ENCODE peak calls at places on chromosomes 7 and 10, in five cellular contexts. One of them, this sample, is unnamed.

GRCh38 chr10:46555713-46556514 is 544 bp downstream of the GPRIN2 start:
- DNase-seq in A549: peak
- DNase-seq in stomach: peak
- DNase-seq in transverse colon: peak
- DNase-seq in suprapubic skin: peak
- DNase-seq in this sample: peak

GRCh38 chr10:71578069-71578468 is 141.5 kb downstream of the C10orf105 start:
- DNase-seq in A549: no peak
- DNase-seq in stomach: no peak
- DNase-seq in transverse colon: no peak
- DNase-seq in suprapubic skin: no peak
- DNase-seq in this sample: no peak

GRCh38 chr7:30921540-30921930 is 9.9 kb downstream of the AQP1 start:
- DNase-seq in A549: no peak
- DNase-seq in stomach: no peak
- DNase-seq in transverse colon: peak
- DNase-seq in suprapubic skin: peak
- DNase-seq in this sample: no peak

GRCh38 chr7:31071316-31071715 is 19.2 kb downstream of the ADCYAP1R1 start:
- DNase-seq in A549: no peak
- DNase-seq in stomach: no peak
- DNase-seq in transverse colon: no peak
- DNase-seq in suprapubic skin: no peak
- DNase-seq in this sample: no peak

GRCh38 chr7:117171106-117171505 is 151.8 kb downstream of the WNT2 start:
- DNase-seq in A549: peak
- DNase-seq in stomach: no peak
- DNase-seq in transverse colon: no peak
- DNase-seq in suprapubic skin: no peak
- DNase-seq in this sample: no peak

GRCh38 chr10:132231656-132232552 is 45.2 kb downstream of the DPYSL4 start:
- DNase-seq in A549: no peak
- DNase-seq in stomach: no peak
- DNase-seq in transverse colon: no peak
- DNase-seq in suprapubic skin: no peak
- DNase-seq in this sample: peak

GRCh38 chr10:3950676-3951275 is 165.8 kb upstream of the KLF6 start:
- DNase-seq in A549: no peak
- DNase-seq in stomach: no peak
- DNase-seq in transverse colon: no peak
- DNase-seq in suprapubic skin: no peak
- DNase-seq in this sample: no peak

GRCh38 chr10:6130851-6131470 is 42.1 kb downstream of the RBM17 start:
- DNase-seq in A549: no peak
- DNase-seq in stomach: no peak
- DNase-seq in transverse colon: no peak
- DNase-seq in suprapubic skin: no peak
- DNase-seq in this sample: no peak

GRCh38 chr7:11780267-11780666 is 51.7 kb downstream of the THSD7A start:
- DNase-seq in A549: no peak
- DNase-seq in stomach: no peak
- DNase-seq in transverse colon: no peak
- DNase-seq in suprapubic skin: no peak
- DNase-seq in this sample: no peak

GRCh38 chr7:69820479-69821192 is 222.4 kb downstream of the AUTS2 start:
- DNase-seq in A549: no peak
- DNase-seq in stomach: no peak
- DNase-seq in transverse colon: no peak
- DNase-seq in suprapubic skin: no peak
- DNase-seq in this sample: no peak

GRCh38 chr10:131437556-131438465 is 126.3 kb upstream of the TCERG1L start:
- DNase-seq in A549: no peak
- DNase-seq in stomach: no peak
- DNase-seq in transverse colon: no peak
- DNase-seq in suprapubic skin: no peak
- DNase-seq in this sample: no peak

GRCh38 chr7:88452648-88453047 is 146.0 kb upstream of the STEAP4 start:
- DNase-seq in A549: no peak
- DNase-seq in stomach: no peak
- DNase-seq in transverse colon: peak
- DNase-seq in suprapubic skin: no peak
- DNase-seq in this sample: no peak

GRCh38 chr10:5977471-5978370 is at the start of gene IL15RA:
- DNase-seq in A549: peak
- DNase-seq in stomach: peak
- DNase-seq in transverse colon: peak
- DNase-seq in suprapubic skin: no peak
- DNase-seq in this sample: peak

GRCh38 chr7:1620835-1621234 is 49.2 kb upstream of the ELFN1 start:
- DNase-seq in A549: no peak
- DNase-seq in stomach: no peak
- DNase-seq in transverse colon: no peak
- DNase-seq in suprapubic skin: no peak
- DNase-seq in this sample: peak

GRCh38 chr10:98055875-98056516 is 25.6 kb upstream of the CRTAC1 start:
- DNase-seq in A549: no peak
- DNase-seq in stomach: no peak
- DNase-seq in transverse colon: no peak
- DNase-seq in suprapubic skin: no peak
- DNase-seq in this sample: no peak

GRCh38 chr10:22010973-22011408 is 7.5 kb upstream of the DNAJC1 start:
- DNase-seq in A549: peak
- DNase-seq in stomach: no peak
- DNase-seq in transverse colon: no peak
- DNase-seq in suprapubic skin: no peak
- DNase-seq in this sample: no peak

GRCh38 chr10:17851611-17852010 is 42.5 kb downstream of the MRC1 start:
- DNase-seq in A549: no peak
- DNase-seq in stomach: no peak
- DNase-seq in transverse colon: peak
- DNase-seq in suprapubic skin: no peak
- DNase-seq in this sample: peak

GRCh38 chr7:107355616-107356015 is 114.2 kb upstream of the GPR22 start:
- DNase-seq in A549: no peak
- DNase-seq in stomach: no peak
- DNase-seq in transverse colon: no peak
- DNase-seq in suprapubic skin: no peak
- DNase-seq in this sample: no peak

GRCh38 chr10:30495687-30496086 is 61.7 kb downstream of the MAP3K8 start:
- DNase-seq in A549: no peak
- DNase-seq in stomach: no peak
- DNase-seq in transverse colon: no peak
- DNase-seq in suprapubic skin: no peak
- DNase-seq in this sample: no peak

GRCh38 chr7:158655507-158655906 is 49.1 kb downstream of the NCAPG2 start:
- DNase-seq in A549: no peak
- DNase-seq in stomach: no peak
- DNase-seq in transverse colon: no peak
- DNase-seq in suprapubic skin: no peak
- DNase-seq in this sample: no peak

GRCh38 chr7:30173058-30173897 is 38.5 kb downstream of the MTURN start:
- DNase-seq in A549: peak
- DNase-seq in stomach: peak
- DNase-seq in transverse colon: peak
- DNase-seq in suprapubic skin: peak
- DNase-seq in this sample: peak

GRCh38 chr10:91013985-91014384 is 93.1 kb upstream of the ANKRD1 start:
- DNase-seq in A549: no peak
- DNase-seq in stomach: no peak
- DNase-seq in transverse colon: no peak
- DNase-seq in suprapubic skin: no peak
- DNase-seq in this sample: no peak

GRCh38 chr7:156892086-156892800 is 740 bp downstream of the LMBR1 start:
- DNase-seq in A549: peak
- DNase-seq in stomach: peak
- DNase-seq in transverse colon: peak
- DNase-seq in suprapubic skin: no peak
- DNase-seq in this sample: peak

GRCh38 chr7:904847-905246 is 28.5 kb downstream of the GET4 start:
- DNase-seq in A549: no peak
- DNase-seq in stomach: no peak
- DNase-seq in transverse colon: no peak
- DNase-seq in suprapubic skin: no peak
- DNase-seq in this sample: peak

GRCh38 chr10:2714597-2714996 is 352.8 kb upstream of the PFKP start:
- DNase-seq in A549: no peak
- DNase-seq in stomach: no peak
- DNase-seq in transverse colon: no peak
- DNase-seq in suprapubic skin: no peak
- DNase-seq in this sample: no peak

GRCh38 chr10:63935705-63936104 is 414.5 kb downstream of the REEP3 start:
- DNase-seq in A549: peak
- DNase-seq in stomach: no peak
- DNase-seq in transverse colon: no peak
- DNase-seq in suprapubic skin: no peak
- DNase-seq in this sample: no peak

GRCh38 chr7:71752171-71752935 is 620.4 kb downstream of the GALNT17 start:
- DNase-seq in A549: peak
- DNase-seq in stomach: peak
- DNase-seq in transverse colon: peak
- DNase-seq in suprapubic skin: no peak
- DNase-seq in this sample: peak

GRCh38 chr10:16597656-16598055 is 76.0 kb upstream of the C1QL3 start:
- DNase-seq in A549: no peak
- DNase-seq in stomach: no peak
- DNase-seq in transverse colon: no peak
- DNase-seq in suprapubic skin: no peak
- DNase-seq in this sample: peak

GRCh38 chr10:92544296-92544695 is 29.6 kb downstream of the IDE start:
- DNase-seq in A549: no peak
- DNase-seq in stomach: no peak
- DNase-seq in transverse colon: no peak
- DNase-seq in suprapubic skin: no peak
- DNase-seq in this sample: peak

GRCh38 chr10:42952358-42952757 is 124.5 kb upstream of the RET start:
- DNase-seq in A549: no peak
- DNase-seq in stomach: peak
- DNase-seq in transverse colon: no peak
- DNase-seq in suprapubic skin: peak
- DNase-seq in this sample: no peak

GRCh38 chr10:133060022-133060421 is 27.7 kb upstream of the ADGRA1 start:
- DNase-seq in A549: no peak
- DNase-seq in stomach: no peak
- DNase-seq in transverse colon: no peak
- DNase-seq in suprapubic skin: no peak
- DNase-seq in this sample: no peak

GRCh38 chr10:132658546-132659205 is 121.1 kb downstream of the INPP5A start:
- DNase-seq in A549: no peak
- DNase-seq in stomach: no peak
- DNase-seq in transverse colon: no peak
- DNase-seq in suprapubic skin: no peak
- DNase-seq in this sample: peak

GRCh38 chr7:105958037-105958436 is 5.0 kb upstream of the CDHR3 start:
- DNase-seq in A549: no peak
- DNase-seq in stomach: no peak
- DNase-seq in transverse colon: no peak
- DNase-seq in suprapubic skin: no peak
- DNase-seq in this sample: no peak

GRCh38 chr7:105962353-105962752 is 711 bp upstream of the CDHR3 start:
- DNase-seq in A549: no peak
- DNase-seq in stomach: no peak
- DNase-seq in transverse colon: no peak
- DNase-seq in suprapubic skin: no peak
- DNase-seq in this sample: no peak

GRCh38 chr7:105963038-105963667 is at the start of gene CDHR3:
- DNase-seq in A549: no peak
- DNase-seq in stomach: peak
- DNase-seq in transverse colon: no peak
- DNase-seq in suprapubic skin: no peak
- DNase-seq in this sample: peak
- TF ChIP-seq EP300 in A549: no peak
- TF ChIP-seq EP300 in stomach: no peak
- TF ChIP-seq EP300 in transverse colon: no peak
- TF ChIP-seq EP300 in suprapubic skin: peak
- TF ChIP-seq EP300 in this sample: no peak

DNA sequence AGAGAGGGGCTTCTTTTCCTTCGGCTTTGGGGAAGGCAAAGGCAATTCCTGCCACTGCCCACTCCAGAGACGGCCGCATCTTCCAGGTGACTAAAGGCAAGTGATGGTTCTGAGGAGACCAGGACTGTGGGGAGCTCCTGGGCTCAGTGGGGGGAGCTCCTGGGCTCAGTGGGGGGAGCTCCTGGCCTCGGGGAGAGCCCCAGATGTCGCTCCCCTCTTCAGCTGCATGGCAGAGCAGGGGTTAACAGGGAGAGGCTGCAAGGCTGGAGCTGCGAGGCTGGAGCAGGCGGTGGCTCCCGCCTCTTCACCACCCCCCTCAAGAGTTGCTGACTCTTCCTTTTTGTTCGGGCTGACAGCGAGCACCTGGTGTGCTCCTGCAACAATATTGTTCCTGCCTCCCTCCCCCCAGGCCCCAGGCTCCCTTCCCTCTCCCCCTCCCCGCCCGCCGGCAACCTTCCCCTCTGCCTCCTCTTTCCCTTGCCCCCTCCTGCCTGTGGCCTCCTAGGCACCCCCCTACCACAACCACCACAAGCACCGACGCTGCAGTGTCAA is 56.3 kb upstream of the LBX1 start:
- DNase-seq in A549: no peak
- DNase-seq in stomach: no peak
- DNase-seq in transverse colon: no peak
- DNase-seq in suprapubic skin: no peak
- DNase-seq in this sample: no peak
- H3K4me3 ChIP-seq in A549: no peak
- H3K4me3 ChIP-seq in stomach: no peak
- H3K4me3 ChIP-seq in transverse colon: no peak
- H3K4me3 ChIP-seq in suprapubic skin: no peak
- H3K4me3 ChIP-seq in this sample: no peak

DNA sequence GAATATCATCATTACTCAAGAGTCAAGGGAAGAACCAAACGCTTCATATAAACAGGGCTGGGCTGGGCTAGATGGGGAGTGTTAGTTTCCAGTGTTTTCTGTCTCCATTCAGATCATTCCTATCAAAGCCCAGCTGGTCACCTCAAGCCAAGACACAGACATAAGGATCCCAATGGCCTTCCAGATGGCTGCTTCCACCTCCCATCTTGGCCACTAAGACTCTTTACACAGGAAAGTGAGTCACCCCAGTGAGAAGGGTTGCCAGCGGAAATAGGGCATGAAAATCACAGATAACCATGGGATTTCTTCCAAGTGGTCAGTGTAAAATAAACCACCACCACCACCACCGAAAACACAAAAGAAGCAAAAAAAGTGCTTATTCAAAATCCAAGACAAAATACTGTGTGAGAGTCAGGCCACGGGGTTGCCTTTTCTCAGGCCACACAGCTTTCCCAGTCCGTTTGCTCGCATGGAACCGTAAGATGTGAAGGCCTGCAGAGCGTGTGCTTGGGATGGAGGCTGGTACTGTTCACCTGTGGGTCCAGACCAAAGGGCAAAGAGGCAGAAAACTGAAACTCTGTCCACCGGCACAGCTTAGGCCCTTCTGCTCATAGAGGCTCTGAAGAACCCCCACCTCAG is 5.6 kb downstream of the PRSS2 start:
- DNase-seq in A549: no peak
- DNase-seq in stomach: no peak
- DNase-seq in transverse colon: no peak
- DNase-seq in suprapubic skin: no peak
- DNase-seq in this sample: no peak
- TF ChIP-seq EP300 in A549: no peak
- TF ChIP-seq EP300 in stomach: no peak
- TF ChIP-seq EP300 in transverse colon: no peak
- TF ChIP-seq EP300 in suprapubic skin: no peak
- TF ChIP-seq EP300 in this sample: no peak

GRCh38 chr7:39588401-39588800 is 22.2 kb downstream of the YAE1 start:
- DNase-seq in A549: no peak
- DNase-seq in stomach: no peak
- DNase-seq in transverse colon: no peak
- DNase-seq in suprapubic skin: no peak
- DNase-seq in this sample: no peak
- H3K4me3 ChIP-seq in A549: no peak
- H3K4me3 ChIP-seq in stomach: no peak
- H3K4me3 ChIP-seq in transverse colon: no peak
- H3K4me3 ChIP-seq in suprapubic skin: no peak
- H3K4me3 ChIP-seq in this sample: no peak

This sample was measured in upper lobe of left lung.